ENCODE peak calls at places on chromosomes 12 and 14, in four cellular contexts. B is left ventricle myocardium inferior; U is transverse colon; Q is CD4-positive, alpha-beta T cell. R is an unnamed sample.

GRCh38 chr14:21044106-21044618 is 2.0 kb downstream of the RNASE7 start:
- DNase-seq in B (peak), U (peak), Q (no peak), R (no peak)

GRCh38 chr12:56724660-56724988 is 475 bp downstream of the NACA start:
- DNase-seq in B (no peak), U (no peak), Q (no peak), R (peak)

GRCh38 chr14:91177073-91177796 is 63.4 kb downstream of the DGLUCY start:
- DNase-seq in B (no peak), U (peak), Q (peak), R (peak)

GRCh38 chr12:132619301-132620112 is 931 bp downstream of the P2RX2 start:
- DNase-seq in B (no peak), U (no peak), Q (no peak), R (no peak)

GRCh38 chr12:66929121-66929520 is 250.2 kb upstream of the GRIP1 start:
- DNase-seq in B (no peak), U (no peak), Q (no peak), R (no peak)

GRCh38 chr14:23095196-23096108 is at the start of gene C14orf119:
- DNase-seq in B (peak), U (peak), Q (peak), R (peak)

GRCh38 chr12:63889236-63889635 is 44.7 kb downstream of the SRGAP1 start:
- DNase-seq in B (no peak), U (no peak), Q (no peak), R (no peak)

GRCh38 chr12:121167232-121167820 is 34.6 kb downstream of the P2RX7 start:
- DNase-seq in B (no peak), U (no peak), Q (no peak), R (no peak)

GRCh38 chr12:22046090-22046967 is at the start of gene CMAS:
- DNase-seq in B (peak), U (peak), Q (peak), R (peak)

GRCh38 chr12:16385779-16386646 is 38.6 kb downstream of the MGST1 start:
- DNase-seq in B (no peak), U (peak), Q (no peak), R (peak)
- TF ChIP-seq CTCF in B (peak), U (peak), Q (no peak), R (peak)

DNA sequence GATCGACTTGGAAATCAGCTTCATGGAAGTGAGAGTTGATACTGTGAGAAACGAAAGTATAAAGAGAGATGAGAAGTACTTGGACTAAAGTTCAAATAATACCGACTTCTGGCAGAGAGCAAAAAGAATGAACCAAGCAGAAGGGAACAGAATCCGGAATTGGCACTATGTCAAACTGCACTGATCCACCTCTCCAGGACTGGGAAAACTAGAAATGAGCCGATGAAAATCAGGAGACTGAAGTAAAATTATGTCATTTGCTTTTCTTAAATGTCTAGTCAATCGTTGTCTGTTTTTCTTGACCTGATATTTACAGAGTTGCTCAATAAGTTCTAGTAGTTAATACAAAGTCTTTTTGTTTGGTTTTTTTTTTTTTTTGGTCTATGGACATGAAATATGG is 163.0 kb upstream of the FOXG1 start:
- DNase-seq in B (no peak), U (no peak), Q (no peak), R (no peak)
- TF ChIP-seq CTCF in B (no peak), U (no peak), Q (no peak), R (no peak)

DNA sequence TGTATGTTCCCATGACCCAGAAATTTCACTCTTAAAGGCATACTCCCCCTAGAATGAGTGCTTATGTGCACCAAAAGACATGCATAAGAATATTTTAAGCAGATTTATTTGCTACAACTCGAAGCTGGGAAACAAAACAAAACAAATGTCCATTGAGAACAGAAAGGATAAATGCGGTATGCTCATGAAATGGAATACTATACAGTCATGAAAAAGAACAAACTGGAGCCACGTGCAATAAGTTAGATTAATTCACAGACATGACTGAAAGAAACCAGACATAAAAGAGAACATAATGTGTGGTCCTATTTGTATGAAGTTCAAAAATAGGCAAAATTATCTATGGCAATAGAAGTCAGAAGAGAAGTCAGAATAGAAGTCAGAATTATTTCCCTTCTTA is 69.9 kb downstream of the TBX3 start:
- DNase-seq in B (no peak), U (no peak), Q (no peak), R (no peak)
- TF ChIP-seq CTCF in B (no peak), U (no peak), Q (no peak), R (no peak)

GRCh38 chr12:122834921-122835692 is at the start of gene HIP1R:
- DNase-seq in B (no peak), U (peak), Q (peak), R (peak)
- TF ChIP-seq CTCF in B (no peak), U (no peak), Q (no peak), R (no peak)

GRCh38 chr12:49369723-49370145 is 2.5 kb downstream of the SPATS2 start:
- DNase-seq in B (peak), U (peak), Q (no peak), R (peak)
- TF ChIP-seq CTCF in B (peak), U (peak), Q (no peak), R (no peak)

GRCh38 chr12:127381043-127381668 is 885.8 kb upstream of the TMEM132C start:
- DNase-seq in B (peak), U (peak), Q (no peak), R (peak)
- TF ChIP-seq CTCF in B (peak), U (peak), Q (peak), R (peak)

GRCh38 chr14:102580552-102581110 is 11.8 kb upstream of the RCOR1 start:
- DNase-seq in B (no peak), U (no peak), Q (no peak), R (no peak)
- TF ChIP-seq CTCF in B (no peak), U (no peak), Q (no peak), R (no peak)

R was measured in Calu3.